ENCODE peak calls at places on chromosomes 11 and 22, in six cellular contexts. One of them, this sample, is unnamed.

GRCh38 chr11:106249857-106250256 is 172.4 kb downstream of the AASDHPPT start:
- DNase-seq in lung microvascular endothelial cell: no peak
- DNase-seq in HEK293T: no peak
- DNase-seq in GM12865: no peak
- DNase-seq in T follicular helper cell: no peak
- DNase-seq in KG1: no peak
- DNase-seq in this sample: no peak

GRCh38 chr11:108754901-108755625 is 90.2 kb downstream of the DDX10 start:
- DNase-seq in lung microvascular endothelial cell: peak
- DNase-seq in HEK293T: no peak
- DNase-seq in KG1: no peak
- DNase-seq in GM12865: no peak
- DNase-seq in T follicular helper cell: no peak
- DNase-seq in this sample: no peak

GRCh38 chr11:64516226-64516625 is 74.8 kb upstream of the SLC22A12 start:
- DNase-seq in T follicular helper cell: no peak
- DNase-seq in GM12865: peak
- DNase-seq in KG1: no peak
- DNase-seq in lung microvascular endothelial cell: no peak
- DNase-seq in HEK293T: no peak
- DNase-seq in this sample: no peak

GRCh38 chr11:128720522-128720985 is 26.7 kb downstream of the FLI1 start:
- DNase-seq in KG1: no peak
- DNase-seq in T follicular helper cell: no peak
- DNase-seq in GM12865: peak
- DNase-seq in HEK293T: no peak
- DNase-seq in lung microvascular endothelial cell: peak
- DNase-seq in this sample: no peak

GRCh38 chr11:69656536-69657455 is 15.8 kb downstream of the CCND1 start:
- DNase-seq in lung microvascular endothelial cell: no peak
- DNase-seq in GM12865: no peak
- DNase-seq in T follicular helper cell: no peak
- DNase-seq in HEK293T: no peak
- DNase-seq in KG1: no peak
- DNase-seq in this sample: no peak

GRCh38 chr22:48218889-48219420 is 1456.5 kb downstream of the TBC1D22A start:
- DNase-seq in HEK293T: no peak
- DNase-seq in GM12865: no peak
- DNase-seq in T follicular helper cell: no peak
- DNase-seq in KG1: no peak
- DNase-seq in lung microvascular endothelial cell: no peak
- DNase-seq in this sample: no peak

GRCh38 chr11:113991170-113991569 is 16.3 kb downstream of the HTR3A start:
- DNase-seq in KG1: peak
- DNase-seq in GM12865: no peak
- DNase-seq in T follicular helper cell: no peak
- DNase-seq in lung microvascular endothelial cell: peak
- DNase-seq in HEK293T: peak
- DNase-seq in this sample: peak

GRCh38 chr11:2198621-2199365 is 27.2 kb upstream of the TH start:
- DNase-seq in T follicular helper cell: no peak
- DNase-seq in GM12865: no peak
- DNase-seq in HEK293T: no peak
- DNase-seq in KG1: no peak
- DNase-seq in lung microvascular endothelial cell: no peak
- DNase-seq in this sample: no peak

GRCh38 chr22:21739828-21740377 is 4.3 kb upstream of the YPEL1 start:
- DNase-seq in T follicular helper cell: no peak
- DNase-seq in GM12865: no peak
- DNase-seq in HEK293T: no peak
- DNase-seq in KG1: no peak
- DNase-seq in lung microvascular endothelial cell: no peak
- DNase-seq in this sample: no peak

GRCh38 chr22:41237036-41237706 is 3.6 kb downstream of the CHADL start:
- DNase-seq in KG1: no peak
- DNase-seq in GM12865: no peak
- DNase-seq in lung microvascular endothelial cell: no peak
- DNase-seq in HEK293T: no peak
- DNase-seq in T follicular helper cell: no peak
- DNase-seq in this sample: peak

GRCh38 chr11:19946681-19947080 is 213.6 kb downstream of the DBX1 start:
- DNase-seq in HEK293T: no peak
- DNase-seq in GM12865: no peak
- DNase-seq in T follicular helper cell: no peak
- DNase-seq in lung microvascular endothelial cell: no peak
- DNase-seq in KG1: no peak
- DNase-seq in this sample: no peak

GRCh38 chr22:49063040-49063329 is 764.7 kb downstream of the BRD1 start:
- DNase-seq in T follicular helper cell: no peak
- DNase-seq in KG1: no peak
- DNase-seq in lung microvascular endothelial cell: no peak
- DNase-seq in GM12865: no peak
- DNase-seq in HEK293T: no peak
- DNase-seq in this sample: no peak

GRCh38 chr22:22197993-22198402 is 46.6 kb upstream of the VPREB1 start:
- DNase-seq in T follicular helper cell: no peak
- DNase-seq in lung microvascular endothelial cell: no peak
- DNase-seq in GM12865: no peak
- DNase-seq in KG1: no peak
- DNase-seq in HEK293T: no peak
- DNase-seq in this sample: no peak

GRCh38 chr11:19633276-19633675 is 79.4 kb upstream of the NAV2 start:
- DNase-seq in KG1: no peak
- DNase-seq in lung microvascular endothelial cell: no peak
- DNase-seq in HEK293T: no peak
- DNase-seq in T follicular helper cell: no peak
- DNase-seq in GM12865: no peak
- DNase-seq in this sample: no peak

GRCh38 chr11:122721201-122721963 is 65.9 kb downstream of the UBASH3B start:
- DNase-seq in lung microvascular endothelial cell: no peak
- DNase-seq in KG1: no peak
- DNase-seq in GM12865: no peak
- DNase-seq in HEK293T: no peak
- DNase-seq in T follicular helper cell: no peak
- DNase-seq in this sample: no peak

GRCh38 chr11:114377612-114378267 is 22.6 kb downstream of the C11orf71 start:
- DNase-seq in HEK293T: no peak
- DNase-seq in GM12865: no peak
- DNase-seq in T follicular helper cell: no peak
- DNase-seq in lung microvascular endothelial cell: no peak
- DNase-seq in KG1: no peak
- DNase-seq in this sample: no peak

GRCh38 chr11:19756675-19757475 is 44.2 kb downstream of the NAV2 start:
- DNase-seq in T follicular helper cell: no peak
- DNase-seq in lung microvascular endothelial cell: peak
- DNase-seq in GM12865: no peak
- DNase-seq in KG1: no peak
- DNase-seq in HEK293T: no peak
- DNase-seq in this sample: no peak

GRCh38 chr22:35719212-35719869 is 1.7 kb downstream of the APOL5 start:
- DNase-seq in KG1: no peak
- DNase-seq in GM12865: peak
- DNase-seq in lung microvascular endothelial cell: no peak
- DNase-seq in HEK293T: no peak
- DNase-seq in T follicular helper cell: no peak
- DNase-seq in this sample: no peak

GRCh38 chr11:126080206-126080941 is 17.7 kb upstream of the CDON start:
- DNase-seq in HEK293T: no peak
- DNase-seq in KG1: no peak
- DNase-seq in GM12865: no peak
- DNase-seq in lung microvascular endothelial cell: no peak
- DNase-seq in T follicular helper cell: no peak
- DNase-seq in this sample: no peak

GRCh38 chr22:46653596-46653995 is 33.4 kb downstream of the GRAMD4 start:
- DNase-seq in T follicular helper cell: no peak
- DNase-seq in lung microvascular endothelial cell: no peak
- DNase-seq in GM12865: peak
- DNase-seq in KG1: no peak
- DNase-seq in HEK293T: no peak
- DNase-seq in this sample: no peak

GRCh38 chr11:12258451-12258850 is 118.9 kb upstream of the PARVA start:
- DNase-seq in GM12865: no peak
- DNase-seq in lung microvascular endothelial cell: no peak
- DNase-seq in KG1: no peak
- DNase-seq in T follicular helper cell: no peak
- DNase-seq in HEK293T: no peak
- DNase-seq in this sample: no peak

GRCh38 chr11:12085371-12086251 is 24.8 kb upstream of the MICAL2 start:
- DNase-seq in GM12865: no peak
- DNase-seq in HEK293T: no peak
- DNase-seq in KG1: no peak
- DNase-seq in lung microvascular endothelial cell: no peak
- DNase-seq in T follicular helper cell: no peak
- DNase-seq in this sample: no peak